ENCODE peak calls at places on chromosome 1, in six cellular contexts. M is GM13977, E is AG10803, T is retinal pigment epithelial cell, A is AG09309, R is T47D. L is an unnamed sample.

GRCh38 chr1:29974345-29974744 is 738.0 kb downstream of the PTPRU start:
- DNase-seq in M (no peak), E (peak; percentile 73), T (peak; percentile 60), A (no peak), R (no peak), L (peak; percentile 89)

GRCh38 chr1:58627221-58627620 is 50.2 kb upstream of the TACSTD2 start:
- DNase-seq in M (no peak), E (no peak), T (no peak), A (no peak), R (no peak), L (peak; percentile 21)

GRCh38 chr1:32538887-32539583 is at the start of gene ZBTB8A:
- DNase-seq in M (peak; percentile 55), E (peak; percentile 56), T (no peak), A (no peak), R (peak; percentile 73), L (peak; percentile 69)

GRCh38 chr1:246567258-246568235 is 1.3 kb downstream of the CNST start:
- DNase-seq in M (no peak), E (peak; percentile 94), T (peak; percentile 69), A (peak; percentile 68), R (peak; percentile 60), L (peak; percentile 95)

GRCh38 chr1:223329252-223329651 is 34.7 kb downstream of the SUSD4 start:
- DNase-seq in M (no peak), E (no peak), T (no peak), A (no peak), R (no peak), L (no peak)

GRCh38 chr1:44033041-44033575 is 1.8 kb upstream of the SLC6A9 start:
- DNase-seq in M (no peak), E (no peak), T (no peak), A (no peak), R (no peak), L (no peak)

GRCh38 chr1:226619031-226619430 is 70.5 kb downstream of the STUM start:
- DNase-seq in M (no peak), E (no peak), T (no peak), A (no peak), R (no peak), L (no peak)

GRCh38 chr1:59414406-59415133 is 117.7 kb downstream of the FGGY start:
- DNase-seq in M (no peak), E (peak; percentile 96), T (no peak), A (peak; percentile 38), R (no peak), L (peak; percentile 68)

L was measured in EH.